ENCODE peak calls at places on chromosomes 3 and 15, in six cellular contexts. P, B, S, C, L and D are unnamed samples.

GRCh38 chr3:55782806-55783205 is 295.7 kb upstream of the WNT5A start:
- DNase-seq in P (no peak), B (peak; percentile 18), S (no peak), C (no peak), L (no peak), D (no peak)

GRCh38 chr15:43251863-43252241 is 14.9 kb downstream of the TGM5 start:
- DNase-seq in P (no peak), B (no peak), S (no peak), C (no peak), L (no peak), D (no peak)

GRCh38 chr15:85960381-85960780 is 119.3 kb upstream of the AGBL1 start:
- DNase-seq in P (no peak), B (no peak), S (no peak), C (no peak), L (no peak), D (no peak)

GRCh38 chr15:68743256-68743655 is 77.4 kb downstream of the ANP32A start:
- DNase-seq in P (no peak), B (no peak), S (no peak), C (no peak), L (no peak), D (no peak)

GRCh38 chr15:74311734-74312444 is 55.6 kb downstream of the CYP11A1 start:
- DNase-seq in P (no peak), B (no peak), S (no peak), C (peak; percentile 8), L (no peak), D (no peak)

GRCh38 chr15:58469432-58470353 is 37.9 kb downstream of the LIPC start:
- DNase-seq in P (no peak), B (peak; percentile 56), S (no peak), C (peak; percentile 96), L (no peak), D (no peak)

GRCh38 chr3:178986456-178986855 is 85.2 kb downstream of the ZMAT3 start:
- DNase-seq in P (no peak), B (no peak), S (no peak), C (no peak), L (no peak), D (no peak)

GRCh38 chr15:77024273-77025065 is 29.5 kb downstream of the PSTPIP1 start:
- DNase-seq in P (peak; percentile 55), B (peak; percentile 70), S (peak; percentile 56), C (peak; percentile 14), L (peak; percentile 10), D (peak; percentile 92)

GRCh38 chr15:31062310-31062964 is 39.1 kb downstream of the TRPM1 start:
- DNase-seq in P (no peak), B (no peak), S (no peak), C (no peak), L (no peak), D (no peak)

GRCh38 chr3:141148169-141148568 is 83.5 kb upstream of the PXYLP1 start:
- DNase-seq in P (no peak), B (no peak), S (no peak), C (no peak), L (no peak), D (no peak)

GRCh38 chr3:19231792-19232461 is 83.6 kb downstream of the KCNH8 start:
- DNase-seq in P (no peak), B (no peak), S (no peak), C (no peak), L (no peak), D (no peak)

GRCh38 chr15:72168131-72168825 is 29.3 kb downstream of the GRAMD2A start:
- DNase-seq in P (no peak), B (peak; percentile 77), S (no peak), C (no peak), L (no peak), D (no peak)

GRCh38 chr15:32855942-32856341 is 138.1 kb downstream of the GREM1 start:
- DNase-seq in P (no peak), B (no peak), S (no peak), C (peak; percentile 99), L (no peak), D (no peak)

GRCh38 chr3:125398952-125399351 is 23.8 kb upstream of the ZNF148 start:
- DNase-seq in P (no peak), B (no peak), S (no peak), C (no peak), L (no peak), D (no peak)

GRCh38 chr3:14396293-14396692 is 6.1 kb upstream of the SLC6A6 start:
- DNase-seq in P (no peak), B (no peak), S (no peak), C (no peak), L (no peak), D (no peak)

GRCh38 chr3:179760944-179761343 is 108.1 kb downstream of the USP13 start:
- DNase-seq in P (no peak), B (no peak), S (no peak), C (peak; percentile 81), L (no peak), D (no peak)

GRCh38 chr15:79475312-79475711 is 43.2 kb downstream of the MINAR1 start:
- DNase-seq in P (no peak), B (no peak), S (no peak), C (peak; percentile 32), L (no peak), D (no peak)

GRCh38 chr3:52289747-52290595 is 2.3 kb downstream of the GLYCTK start:
- DNase-seq in P (no peak), B (no peak), S (no peak), C (no peak), L (no peak), D (peak; percentile 65)

GRCh38 chr3:37290551-37290950 is 116.2 kb upstream of the LRRFIP2 start:
- DNase-seq in P (no peak), B (no peak), S (no peak), C (peak; percentile 82), L (no peak), D (no peak)

GRCh38 chr3:129561619-129562248 is 18.8 kb downstream of the H1-8 start:
- DNase-seq in P (no peak), B (no peak), S (no peak), C (no peak), L (no peak), D (peak; percentile 33)

GRCh38 chr3:10816019-10816862 is at the start of gene SLC6A11:
- DNase-seq in P (no peak), B (no peak), S (peak; percentile 51), C (no peak), L (no peak), D (peak; percentile 63)

GRCh38 chr3:179973024-179973423 is 63.7 kb downstream of the PEX5L start:
- DNase-seq in P (no peak), B (no peak), S (no peak), C (no peak), L (peak; percentile 69), D (no peak)

GRCh38 chr15:58147151-58147550 is 9.0 kb downstream of the AQP9 start:
- DNase-seq in P (no peak), B (no peak), S (no peak), C (no peak), L (peak; percentile 7), D (no peak)

GRCh38 chr3:119794971-119795612 is 13.2 kb downstream of the NR1I2 start:
- DNase-seq in P (no peak), B (no peak), S (no peak), C (no peak), L (no peak), D (no peak)

GRCh38 chr3:152650177-152650576 is 184.8 kb upstream of the P2RY1 start:
- DNase-seq in P (no peak), B (no peak), S (peak; percentile 40), C (no peak), L (no peak), D (peak; percentile 41)

GRCh38 chr3:171132873-171133272 is 106.4 kb upstream of the SLC2A2 start:
- DNase-seq in P (no peak), B (no peak), S (no peak), C (peak; percentile 94), L (no peak), D (no peak)

GRCh38 chr3:46264002-46264401 is 21.7 kb downstream of the CCR3 start:
- DNase-seq in P (no peak), B (no peak), S (no peak), C (no peak), L (no peak), D (no peak)

GRCh38 chr15:94723801-94724200 is 492.4 kb downstream of the MCTP2 start:
- DNase-seq in P (no peak), B (no peak), S (no peak), C (no peak), L (peak; percentile 8), D (no peak)

GRCh38 chr3:126136428-126137220 is 43.8 kb downstream of the ALDH1L1 start:
- DNase-seq in P (no peak), B (no peak), S (no peak), C (no peak), L (no peak), D (peak; percentile 4)

GRCh38 chr15:63495780-63496179 is 8.6 kb upstream of the USP3 start:
- DNase-seq in P (no peak), B (no peak), S (no peak), C (no peak), L (no peak), D (no peak)

GRCh38 chr3:41001556-41001955 is 197.7 kb upstream of the CTNNB1 start:
- DNase-seq in P (no peak), B (no peak), S (no peak), C (no peak), L (no peak), D (no peak)

GRCh38 chr3:179304605-179305004 is 18.2 kb upstream of the ZNF639 start:
- DNase-seq in P (no peak), B (no peak), S (no peak), C (no peak), L (no peak), D (no peak)

GRCh38 chr15:52503788-52504496 is 24.7 kb downstream of the MYO5A start:
- DNase-seq in P (no peak), B (no peak), S (no peak), C (peak; percentile 46), L (no peak), D (no peak)

GRCh38 chr3:140467916-140468315 is 209.9 kb upstream of the TRIM42 start:
- DNase-seq in P (no peak), B (no peak), S (no peak), C (no peak), L (no peak), D (no peak)

GRCh38 chr15:31488437-31489204 is 162.0 kb downstream of the KLF13 start:
- DNase-seq in P (no peak), B (peak; percentile 42), S (no peak), C (peak; percentile 86), L (peak; percentile 61), D (no peak)

GRCh38 chr3:13660042-13660874 is 111.3 kb downstream of the FBLN2 start:
- DNase-seq in P (no peak), B (no peak), S (no peak), C (no peak), L (no peak), D (no peak)

GRCh38 chr3:153783106-153783505 is 338.1 kb upstream of the ARHGEF26 start:
- DNase-seq in P (no peak), B (no peak), S (no peak), C (no peak), L (no peak), D (no peak)